ENCODE peak calls at places on chromosomes 3 and 15, in seven cellular contexts. One of them, this sample, is unnamed.
A peak's percentile ranks its signal among the peaks of the same experiment; 100 is the strongest.

GRCh38 chr3:55127565-55127964 is 199.7 kb upstream of the LRTM1 start:
- DNase-seq in transverse colon: no peak
- DNase-seq in stomach: no peak
- DNase-seq in upper lobe of left lung: no peak
- DNase-seq in A549: no peak
- DNase-seq in ovary: no peak
- DNase-seq in tibial nerve: no peak
- DNase-seq in this sample: no peak

GRCh38 chr3:29757054-29757777 is 476.3 kb downstream of the RBMS3 start:
- DNase-seq in transverse colon: no peak
- DNase-seq in stomach: peak; percentile 66
- DNase-seq in upper lobe of left lung: peak; percentile 36
- DNase-seq in A549: no peak
- DNase-seq in ovary: no peak
- DNase-seq in tibial nerve: no peak
- DNase-seq in this sample: no peak

GRCh38 chr15:92715753-92716152 is 60.2 kb upstream of the FAM174B start:
- DNase-seq in transverse colon: no peak
- DNase-seq in stomach: peak; percentile 37
- DNase-seq in upper lobe of left lung: peak; percentile 59
- DNase-seq in A549: no peak
- DNase-seq in ovary: peak; percentile 39
- DNase-seq in tibial nerve: no peak
- DNase-seq in this sample: no peak

GRCh38 chr3:134378384-134378783 is 4.1 kb upstream of the AMOTL2 start:
- DNase-seq in transverse colon: peak; percentile 61
- DNase-seq in stomach: no peak
- DNase-seq in upper lobe of left lung: peak; percentile 75
- DNase-seq in A549: no peak
- DNase-seq in ovary: no peak
- DNase-seq in tibial nerve: no peak
- DNase-seq in this sample: no peak

GRCh38 chr3:17398959-17399551 is 343.4 kb downstream of the TBC1D5 start:
- DNase-seq in transverse colon: no peak
- DNase-seq in stomach: no peak
- DNase-seq in upper lobe of left lung: no peak
- DNase-seq in A549: no peak
- DNase-seq in ovary: no peak
- DNase-seq in tibial nerve: no peak
- DNase-seq in this sample: no peak

GRCh38 chr3:244041-244440 is 47.5 kb downstream of the CHL1 start:
- DNase-seq in transverse colon: no peak
- DNase-seq in stomach: no peak
- DNase-seq in upper lobe of left lung: no peak
- DNase-seq in A549: no peak
- DNase-seq in ovary: no peak
- DNase-seq in tibial nerve: no peak
- DNase-seq in this sample: no peak

GRCh38 chr3:45079715-45080114 is 53.6 kb downstream of the CLEC3B start:
- DNase-seq in transverse colon: no peak
- DNase-seq in stomach: no peak
- DNase-seq in upper lobe of left lung: no peak
- DNase-seq in A549: no peak
- DNase-seq in ovary: no peak
- DNase-seq in tibial nerve: no peak
- DNase-seq in this sample: no peak

GRCh38 chr15:78242128-78242527 is 7.8 kb upstream of the ACSBG1 start:
- DNase-seq in transverse colon: peak; percentile 57
- DNase-seq in stomach: no peak
- DNase-seq in upper lobe of left lung: no peak
- DNase-seq in A549: peak; percentile 41
- DNase-seq in ovary: no peak
- DNase-seq in tibial nerve: no peak
- DNase-seq in this sample: no peak

GRCh38 chr3:105431171-105431570 is 64.5 kb downstream of the ALCAM start:
- DNase-seq in transverse colon: no peak
- DNase-seq in stomach: no peak
- DNase-seq in upper lobe of left lung: no peak
- DNase-seq in A549: peak; percentile 15
- DNase-seq in ovary: no peak
- DNase-seq in tibial nerve: no peak
- DNase-seq in this sample: no peak

GRCh38 chr3:85589145-85589544 is 630.4 kb downstream of the CADM2 start:
- DNase-seq in transverse colon: no peak
- DNase-seq in stomach: no peak
- DNase-seq in upper lobe of left lung: no peak
- DNase-seq in A549: no peak
- DNase-seq in ovary: no peak
- DNase-seq in tibial nerve: no peak
- DNase-seq in this sample: no peak

GRCh38 chr15:80730931-80731330 is 35.8 kb downstream of the ABHD17C start:
- DNase-seq in transverse colon: no peak
- DNase-seq in stomach: no peak
- DNase-seq in upper lobe of left lung: no peak
- DNase-seq in A549: no peak
- DNase-seq in ovary: no peak
- DNase-seq in tibial nerve: no peak
- DNase-seq in this sample: no peak

GRCh38 chr15:93146196-93146595 is 57.2 kb upstream of the RGMA start:
- DNase-seq in transverse colon: no peak
- DNase-seq in stomach: no peak
- DNase-seq in upper lobe of left lung: no peak
- DNase-seq in A549: no peak
- DNase-seq in ovary: no peak
- DNase-seq in tibial nerve: no peak
- DNase-seq in this sample: no peak

GRCh38 chr15:66578286-66578875 is 12.6 kb upstream of the LCTL start:
- DNase-seq in transverse colon: no peak
- DNase-seq in stomach: no peak
- DNase-seq in upper lobe of left lung: no peak
- DNase-seq in A549: no peak
- DNase-seq in ovary: no peak
- DNase-seq in tibial nerve: no peak
- DNase-seq in this sample: no peak

GRCh38 chr15:53962646-53963561 is 15.3 kb upstream of the UNC13C start:
- DNase-seq in transverse colon: peak; percentile 25
- DNase-seq in stomach: peak; percentile 43
- DNase-seq in upper lobe of left lung: peak; percentile 25
- DNase-seq in A549: peak; percentile 18
- DNase-seq in ovary: no peak
- DNase-seq in tibial nerve: no peak
- DNase-seq in this sample: no peak

GRCh38 chr3:189780556-189781270 is 149.5 kb downstream of the TP63 start:
- DNase-seq in transverse colon: no peak
- DNase-seq in stomach: no peak
- DNase-seq in upper lobe of left lung: no peak
- DNase-seq in A549: no peak
- DNase-seq in ovary: no peak
- DNase-seq in tibial nerve: no peak
- DNase-seq in this sample: no peak

GRCh38 chr15:45829336-45830153 is 194.7 kb downstream of the SQOR start:
- DNase-seq in transverse colon: peak; percentile 46
- DNase-seq in stomach: peak; percentile 46
- DNase-seq in upper lobe of left lung: no peak
- DNase-seq in A549: no peak
- DNase-seq in ovary: no peak
- DNase-seq in tibial nerve: no peak
- DNase-seq in this sample: no peak

GRCh38 chr15:96585634-96586386 is 255.3 kb downstream of the NR2F2 start:
- DNase-seq in transverse colon: no peak
- DNase-seq in stomach: no peak
- DNase-seq in upper lobe of left lung: no peak
- DNase-seq in A549: no peak
- DNase-seq in ovary: no peak
- DNase-seq in tibial nerve: no peak
- DNase-seq in this sample: no peak

GRCh38 chr3:87076951-87077350 is 86.0 kb upstream of the VGLL3 start:
- DNase-seq in transverse colon: no peak
- DNase-seq in stomach: no peak
- DNase-seq in upper lobe of left lung: no peak
- DNase-seq in A549: peak; percentile 61
- DNase-seq in ovary: no peak
- DNase-seq in tibial nerve: no peak
- DNase-seq in this sample: no peak

GRCh38 chr3:118526758-118527526 is 507.7 kb downstream of the IGSF11 start:
- DNase-seq in transverse colon: no peak
- DNase-seq in stomach: no peak
- DNase-seq in upper lobe of left lung: no peak
- DNase-seq in A549: no peak
- DNase-seq in ovary: no peak
- DNase-seq in tibial nerve: no peak
- DNase-seq in this sample: no peak

GRCh38 chr3:49276475-49277356 is at the start of gene C3orf62:
- DNase-seq in transverse colon: peak; percentile 92
- DNase-seq in stomach: peak; percentile 90
- DNase-seq in upper lobe of left lung: peak; percentile 93
- DNase-seq in A549: peak; percentile 66
- DNase-seq in ovary: peak; percentile 92
- DNase-seq in tibial nerve: peak; percentile 84
- DNase-seq in this sample: peak; percentile 96
- TF ChIP-seq POLR2A in transverse colon: peak; percentile 52
- TF ChIP-seq POLR2A in stomach: no peak
- TF ChIP-seq POLR2A in upper lobe of left lung: peak; percentile 69
- TF ChIP-seq POLR2A in A549: peak; percentile 33
- TF ChIP-seq POLR2A in ovary: peak; percentile 57
- TF ChIP-seq POLR2A in tibial nerve: no peak
- TF ChIP-seq POLR2A in this sample: no peak

GRCh38 chr3:58051196-58051595 is 43.0 kb downstream of the FLNB start:
- DNase-seq in transverse colon: no peak
- DNase-seq in stomach: no peak
- DNase-seq in upper lobe of left lung: peak; percentile 89
- DNase-seq in A549: peak; percentile 65
- DNase-seq in ovary: peak; percentile 56
- DNase-seq in tibial nerve: no peak
- DNase-seq in this sample: no peak

GRCh38 chr3:58049143-58049785 is 41.0 kb downstream of the FLNB start:
- DNase-seq in transverse colon: no peak
- DNase-seq in stomach: peak; percentile 56
- DNase-seq in upper lobe of left lung: peak; percentile 57
- DNase-seq in A549: peak; percentile 83
- DNase-seq in ovary: peak; percentile 51
- DNase-seq in tibial nerve: no peak
- DNase-seq in this sample: no peak

GRCh38 chr3:58055309-58055708 is 47.1 kb downstream of the FLNB start:
- DNase-seq in transverse colon: no peak
- DNase-seq in stomach: no peak
- DNase-seq in upper lobe of left lung: no peak
- DNase-seq in A549: no peak
- DNase-seq in ovary: no peak
- DNase-seq in tibial nerve: no peak
- DNase-seq in this sample: no peak

GRCh38 chr3:58054652-58055051 is 46.4 kb downstream of the FLNB start:
- DNase-seq in transverse colon: no peak
- DNase-seq in stomach: no peak
- DNase-seq in upper lobe of left lung: no peak
- DNase-seq in A549: no peak
- DNase-seq in ovary: no peak
- DNase-seq in tibial nerve: no peak
- DNase-seq in this sample: no peak

DNA sequence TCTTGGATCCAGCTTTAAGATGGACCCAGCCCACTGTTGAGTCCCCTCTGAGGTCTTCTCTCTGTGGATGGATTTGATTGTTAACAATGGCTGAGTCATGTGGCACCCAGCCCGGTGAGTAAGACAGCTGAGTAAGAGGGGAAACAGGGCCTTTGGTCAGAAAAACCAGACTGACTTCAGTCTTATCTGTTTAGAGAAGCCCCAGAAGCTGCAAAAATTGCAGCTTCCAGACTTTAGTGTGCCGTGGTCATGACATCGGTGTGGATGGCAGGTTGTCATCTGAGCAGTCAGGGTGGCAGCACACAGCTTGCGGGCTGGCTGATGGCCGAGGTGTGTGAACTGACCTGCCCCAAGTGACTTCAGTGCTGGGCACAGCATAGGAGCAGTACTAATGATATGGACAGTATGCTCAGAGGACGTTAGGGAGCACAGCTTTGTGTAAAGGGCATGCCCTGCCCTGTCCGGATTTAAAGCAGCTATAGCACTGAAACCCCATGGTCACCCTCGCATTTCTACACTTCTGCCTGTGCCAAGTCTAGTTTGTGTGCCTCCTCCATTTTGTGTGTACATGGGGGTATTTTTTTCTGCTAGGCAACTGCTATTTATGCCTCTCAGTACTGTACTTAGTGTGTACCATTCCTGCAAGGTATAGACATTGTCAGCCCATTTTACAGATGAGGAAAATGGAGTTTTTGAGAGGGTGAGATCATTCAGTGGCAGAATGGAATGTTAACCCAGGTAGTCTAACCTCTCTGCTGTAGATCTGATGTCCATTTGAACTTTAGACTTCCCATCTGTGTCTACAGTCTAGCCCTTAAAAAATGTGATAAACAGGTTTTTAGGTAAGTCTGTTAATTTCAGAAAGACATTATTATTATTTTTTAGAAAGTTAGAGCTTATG is 44.4 kb downstream of the FLNB start:
- DNase-seq in transverse colon: peak; percentile 78
- DNase-seq in stomach: peak; percentile 78
- DNase-seq in upper lobe of left lung: peak; percentile 77
- DNase-seq in A549: peak; percentile 85
- DNase-seq in ovary: peak; percentile 85
- DNase-seq in tibial nerve: peak; percentile 67
- DNase-seq in this sample: peak; percentile 97
- TF ChIP-seq EP300 in transverse colon: no peak
- TF ChIP-seq EP300 in stomach: no peak
- TF ChIP-seq EP300 in upper lobe of left lung: no peak
- TF ChIP-seq EP300 in A549: peak; percentile 11
- TF ChIP-seq EP300 in ovary: no peak
- TF ChIP-seq EP300 in tibial nerve: no peak
- TF ChIP-seq EP300 in this sample: no peak

DNA sequence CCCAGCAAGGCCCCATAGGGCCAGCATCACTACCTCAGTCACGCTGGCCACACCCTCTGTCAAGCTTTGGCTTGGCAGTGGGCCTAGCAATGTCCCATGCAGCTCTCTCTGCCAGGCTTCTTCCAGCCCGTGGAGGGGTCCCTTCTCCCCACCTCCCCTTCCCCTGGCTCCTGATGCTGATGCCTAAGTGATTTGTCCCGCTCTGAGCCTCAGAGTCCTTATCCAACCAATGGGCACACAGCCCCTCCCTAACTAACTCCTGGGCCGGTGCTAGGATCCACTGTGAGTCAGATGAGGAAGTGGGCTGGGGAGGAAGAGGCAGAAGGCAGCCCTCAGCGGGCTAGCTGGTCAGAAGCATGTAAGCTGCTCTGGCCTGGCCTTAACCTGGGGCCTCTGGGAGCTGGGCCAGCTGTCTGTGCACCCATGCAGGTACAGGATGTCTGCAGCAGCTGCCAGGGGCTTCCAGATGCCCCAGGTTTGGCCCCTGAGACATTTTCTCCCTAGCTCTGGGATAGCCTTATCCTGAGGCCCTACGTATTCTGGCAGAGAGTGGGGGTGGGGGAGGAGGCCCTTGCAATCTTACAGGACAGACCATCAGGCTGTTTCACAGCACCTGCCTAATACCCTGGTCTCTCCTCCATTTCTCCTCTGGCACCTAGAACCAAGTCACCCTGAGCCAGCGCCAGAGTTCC is 740 bp upstream of the ZBTB47 start:
- DNase-seq in transverse colon: peak; percentile 72
- DNase-seq in stomach: peak; percentile 81
- DNase-seq in upper lobe of left lung: peak; percentile 86
- DNase-seq in A549: peak; percentile 70
- DNase-seq in ovary: peak; percentile 65
- DNase-seq in tibial nerve: peak; percentile 37
- DNase-seq in this sample: peak; percentile 92
- TF ChIP-seq POLR2A in transverse colon: peak; percentile 68
- TF ChIP-seq POLR2A in stomach: no peak
- TF ChIP-seq POLR2A in upper lobe of left lung: peak; percentile 83
- TF ChIP-seq POLR2A in A549: peak; percentile 87
- TF ChIP-seq POLR2A in ovary: peak; percentile 36
- TF ChIP-seq POLR2A in tibial nerve: peak; percentile 73
- TF ChIP-seq POLR2A in this sample: peak; percentile 90

GRCh38 chr3:129615751-129616281 is 9.3 kb upstream of the PLXND1 start:
- DNase-seq in transverse colon: no peak
- DNase-seq in stomach: no peak
- DNase-seq in upper lobe of left lung: peak; percentile 61
- DNase-seq in A549: no peak
- DNase-seq in ovary: no peak
- DNase-seq in tibial nerve: no peak
- DNase-seq in this sample: no peak
- TF ChIP-seq EP300 in transverse colon: no peak
- TF ChIP-seq EP300 in stomach: no peak
- TF ChIP-seq EP300 in upper lobe of left lung: no peak
- TF ChIP-seq EP300 in A549: no peak
- TF ChIP-seq EP300 in ovary: no peak
- TF ChIP-seq EP300 in tibial nerve: no peak
- TF ChIP-seq EP300 in this sample: no peak

This sample was measured in esophagus muscularis mucosa.